ENCODE peak calls at places on chromosome 12, in seven cellular contexts. Z is stromal cell of bone marrow; Q is osteocyte; L is stimulated activated naive CD8-positive, alpha-beta T cell treated with anti-CD3 and anti-CD28 coated beads, Interleukin-15, Interleukin-2, amounts not matched to agents 100 U/mL and 50 U/mL, for 24 hours; N is stimulated activated CD4-positive, alpha-beta T cell treated with anti-CD3 and anti-CD28 coated beads, Interleukin-1b, Interleukin-23, amount 100 ng/mL, for 4 hours; Y is left ventricle myocardium inferior; W is activated CD8-positive, alpha-beta memory T cell treated with anti-CD3 and anti-CD28 coated beads for 48 hours. P is an unnamed sample.

GRCh38 chr12:6960291-6961277 is 9.4 kb downstream of the PTPN6 start:
- DNase-seq in Z (no peak), Q (no peak), L (peak), N (no peak), Y (peak), W (no peak), P (no peak)

GRCh38 chr12:68876471-68876870 is 56.5 kb downstream of the CPM start:
- DNase-seq in Z (no peak), Q (peak), L (no peak), N (no peak), Y (no peak), W (no peak), P (no peak)

GRCh38 chr12:116166306-116166705 is 111.2 kb downstream of the MED13L start:
- DNase-seq in Z (no peak), Q (no peak), L (no peak), N (no peak), Y (no peak), W (no peak), P (no peak)

GRCh38 chr12:30440826-30441602 is 254.7 kb downstream of the IPO8 start:
- DNase-seq in Z (no peak), Q (no peak), L (no peak), N (no peak), Y (no peak), W (no peak), P (no peak)

GRCh38 chr12:131090254-131091210 is 136.8 kb downstream of the ADGRD1 start:
- DNase-seq in Z (no peak), Q (peak), L (no peak), N (no peak), Y (no peak), W (no peak), P (peak)

GRCh38 chr12:1540690-1541089 is 53.7 kb downstream of the FBXL14 start:
- DNase-seq in Z (no peak), Q (no peak), L (no peak), N (no peak), Y (no peak), W (no peak), P (no peak)

GRCh38 chr12:127898616-127899015 is 368.4 kb upstream of the TMEM132C start:
- DNase-seq in Z (no peak), Q (no peak), L (no peak), N (no peak), Y (no peak), W (no peak), P (no peak)

GRCh38 chr12:75579552-75579951 is 68.1 kb upstream of the KRR1 start:
- DNase-seq in Z (no peak), Q (no peak), L (no peak), N (no peak), Y (no peak), W (no peak), P (no peak)

GRCh38 chr12:132772551-132772950 is 10.9 kb upstream of the ANKLE2 start:
- DNase-seq in Z (no peak), Q (no peak), L (no peak), N (no peak), Y (no peak), W (no peak), P (no peak)

GRCh38 chr12:112018571-112019237 is 5.5 kb downstream of the ERP29 start:
- DNase-seq in Z (peak), Q (no peak), L (no peak), N (no peak), Y (no peak), W (no peak), P (no peak)

GRCh38 chr12:116138380-116138779 is 139.1 kb downstream of the MED13L start:
- DNase-seq in Z (no peak), Q (no peak), L (no peak), N (no peak), Y (no peak), W (no peak), P (no peak)

GRCh38 chr12:33759279-33759678 is 263.0 kb upstream of the ALG10 start:
- DNase-seq in Z (no peak), Q (no peak), L (no peak), N (no peak), Y (no peak), W (no peak), P (no peak)

GRCh38 chr12:123027726-123028445 is 47.4 kb downstream of the ARL6IP4 start:
- DNase-seq in Z (no peak), Q (no peak), L (no peak), N (no peak), Y (no peak), W (no peak), P (no peak)